ENCODE peak calls at places on chromosomes 2 and 18, in eight cellular contexts. One of them, this sample, is unnamed.

GRCh38 chr2:238094438-238095022 is 5.6 kb upstream of the ESPNL start:
- DNase-seq in lower lobe of right lung: no peak
- DNase-seq in stimulated activated CD4-positive, alpha-beta T cell treated with anti-CD3 and anti-CD28 coated beads, TNF-alpha, amount 100 ng/mL, for 4 hours: no peak
- DNase-seq in H1: no peak
- DNase-seq in GM04503: no peak
- DNase-seq in effector CD4-positive, alpha-beta T cell: no peak
- DNase-seq in activated CD4-positive, alpha-beta T cell treated with anti-CD3 and anti-CD28 coated beads for 4 hours: no peak
- DNase-seq in NB4: no peak
- DNase-seq in this sample: no peak

GRCh38 chr18:9053814-9054213 is 48.7 kb upstream of the NDUFV2 start:
- DNase-seq in stimulated activated CD4-positive, alpha-beta T cell treated with anti-CD3 and anti-CD28 coated beads, TNF-alpha, amount 100 ng/mL, for 4 hours: no peak
- DNase-seq in NB4: no peak
- DNase-seq in GM04503: no peak
- DNase-seq in activated CD4-positive, alpha-beta T cell treated with anti-CD3 and anti-CD28 coated beads for 4 hours: no peak
- DNase-seq in effector CD4-positive, alpha-beta T cell: no peak
- DNase-seq in H1: no peak
- DNase-seq in lower lobe of right lung: no peak
- DNase-seq in this sample: no peak

GRCh38 chr2:149766339-149766738 is 178.8 kb upstream of the MMADHC start:
- DNase-seq in effector CD4-positive, alpha-beta T cell: no peak
- DNase-seq in NB4: no peak
- DNase-seq in GM04503: no peak
- DNase-seq in stimulated activated CD4-positive, alpha-beta T cell treated with anti-CD3 and anti-CD28 coated beads, TNF-alpha, amount 100 ng/mL, for 4 hours: no peak
- DNase-seq in H1: no peak
- DNase-seq in lower lobe of right lung: no peak
- DNase-seq in activated CD4-positive, alpha-beta T cell treated with anti-CD3 and anti-CD28 coated beads for 4 hours: no peak
- DNase-seq in this sample: no peak

GRCh38 chr2:63124850-63125249 is 74.2 kb downstream of the OTX1 start:
- DNase-seq in NB4: no peak
- DNase-seq in activated CD4-positive, alpha-beta T cell treated with anti-CD3 and anti-CD28 coated beads for 4 hours: no peak
- DNase-seq in lower lobe of right lung: no peak
- DNase-seq in GM04503: no peak
- DNase-seq in stimulated activated CD4-positive, alpha-beta T cell treated with anti-CD3 and anti-CD28 coated beads, TNF-alpha, amount 100 ng/mL, for 4 hours: no peak
- DNase-seq in effector CD4-positive, alpha-beta T cell: no peak
- DNase-seq in H1: no peak
- DNase-seq in this sample: no peak

GRCh38 chr2:227607969-227608368 is 6.7 kb downstream of the SCYGR3 start:
- DNase-seq in H1: no peak
- DNase-seq in activated CD4-positive, alpha-beta T cell treated with anti-CD3 and anti-CD28 coated beads for 4 hours: no peak
- DNase-seq in NB4: no peak
- DNase-seq in stimulated activated CD4-positive, alpha-beta T cell treated with anti-CD3 and anti-CD28 coated beads, TNF-alpha, amount 100 ng/mL, for 4 hours: no peak
- DNase-seq in GM04503: no peak
- DNase-seq in lower lobe of right lung: no peak
- DNase-seq in effector CD4-positive, alpha-beta T cell: no peak
- DNase-seq in this sample: no peak

GRCh38 chr2:145066795-145067194 is 546.9 kb upstream of the ZEB2 start:
- DNase-seq in effector CD4-positive, alpha-beta T cell: no peak
- DNase-seq in lower lobe of right lung: no peak
- DNase-seq in activated CD4-positive, alpha-beta T cell treated with anti-CD3 and anti-CD28 coated beads for 4 hours: no peak
- DNase-seq in stimulated activated CD4-positive, alpha-beta T cell treated with anti-CD3 and anti-CD28 coated beads, TNF-alpha, amount 100 ng/mL, for 4 hours: no peak
- DNase-seq in H1: no peak
- DNase-seq in GM04503: no peak
- DNase-seq in NB4: no peak
- DNase-seq in this sample: peak; percentile 0

GRCh38 chr18:25457636-25458035 is 105.7 kb upstream of the ZNF521 start:
- DNase-seq in activated CD4-positive, alpha-beta T cell treated with anti-CD3 and anti-CD28 coated beads for 4 hours: no peak
- DNase-seq in H1: no peak
- DNase-seq in GM04503: no peak
- DNase-seq in effector CD4-positive, alpha-beta T cell: no peak
- DNase-seq in NB4: no peak
- DNase-seq in lower lobe of right lung: no peak
- DNase-seq in stimulated activated CD4-positive, alpha-beta T cell treated with anti-CD3 and anti-CD28 coated beads, TNF-alpha, amount 100 ng/mL, for 4 hours: no peak
- DNase-seq in this sample: no peak

GRCh38 chr2:232892843-232893242 is 22.8 kb downstream of the SNORC start:
- DNase-seq in effector CD4-positive, alpha-beta T cell: no peak
- DNase-seq in lower lobe of right lung: peak; percentile 30
- DNase-seq in H1: no peak
- DNase-seq in stimulated activated CD4-positive, alpha-beta T cell treated with anti-CD3 and anti-CD28 coated beads, TNF-alpha, amount 100 ng/mL, for 4 hours: no peak
- DNase-seq in GM04503: no peak
- DNase-seq in activated CD4-positive, alpha-beta T cell treated with anti-CD3 and anti-CD28 coated beads for 4 hours: no peak
- DNase-seq in NB4: no peak
- DNase-seq in this sample: no peak

GRCh38 chr18:63881851-63882250 is 5.7 kb upstream of the SERPINB2 start:
- DNase-seq in lower lobe of right lung: no peak
- DNase-seq in activated CD4-positive, alpha-beta T cell treated with anti-CD3 and anti-CD28 coated beads for 4 hours: no peak
- DNase-seq in effector CD4-positive, alpha-beta T cell: no peak
- DNase-seq in NB4: no peak
- DNase-seq in stimulated activated CD4-positive, alpha-beta T cell treated with anti-CD3 and anti-CD28 coated beads, TNF-alpha, amount 100 ng/mL, for 4 hours: no peak
- DNase-seq in GM04503: no peak
- DNase-seq in H1: no peak
- DNase-seq in this sample: no peak

GRCh38 chr2:185433824-185434223 is 304.8 kb upstream of the FSIP2 start:
- DNase-seq in effector CD4-positive, alpha-beta T cell: no peak
- DNase-seq in NB4: no peak
- DNase-seq in H1: no peak
- DNase-seq in stimulated activated CD4-positive, alpha-beta T cell treated with anti-CD3 and anti-CD28 coated beads, TNF-alpha, amount 100 ng/mL, for 4 hours: no peak
- DNase-seq in GM04503: no peak
- DNase-seq in lower lobe of right lung: no peak
- DNase-seq in activated CD4-positive, alpha-beta T cell treated with anti-CD3 and anti-CD28 coated beads for 4 hours: no peak
- DNase-seq in this sample: no peak

GRCh38 chr2:241857572-241858121 is 1.0 kb downstream of the PDCD1 start:
- DNase-seq in NB4: no peak
- DNase-seq in lower lobe of right lung: peak; percentile 41
- DNase-seq in stimulated activated CD4-positive, alpha-beta T cell treated with anti-CD3 and anti-CD28 coated beads, TNF-alpha, amount 100 ng/mL, for 4 hours: no peak
- DNase-seq in effector CD4-positive, alpha-beta T cell: no peak
- DNase-seq in activated CD4-positive, alpha-beta T cell treated with anti-CD3 and anti-CD28 coated beads for 4 hours: no peak
- DNase-seq in H1: no peak
- DNase-seq in GM04503: no peak
- DNase-seq in this sample: no peak

GRCh38 chr18:80192653-80193385 is 54.5 kb downstream of the PARD6G start:
- DNase-seq in stimulated activated CD4-positive, alpha-beta T cell treated with anti-CD3 and anti-CD28 coated beads, TNF-alpha, amount 100 ng/mL, for 4 hours: no peak
- DNase-seq in H1: peak; percentile 36
- DNase-seq in activated CD4-positive, alpha-beta T cell treated with anti-CD3 and anti-CD28 coated beads for 4 hours: no peak
- DNase-seq in lower lobe of right lung: no peak
- DNase-seq in GM04503: no peak
- DNase-seq in effector CD4-positive, alpha-beta T cell: no peak
- DNase-seq in NB4: no peak
- DNase-seq in this sample: no peak

GRCh38 chr2:37786153-37786809 is 114.8 kb upstream of the CDC42EP3 start:
- DNase-seq in lower lobe of right lung: no peak
- DNase-seq in GM04503: no peak
- DNase-seq in activated CD4-positive, alpha-beta T cell treated with anti-CD3 and anti-CD28 coated beads for 4 hours: no peak
- DNase-seq in H1: no peak
- DNase-seq in stimulated activated CD4-positive, alpha-beta T cell treated with anti-CD3 and anti-CD28 coated beads, TNF-alpha, amount 100 ng/mL, for 4 hours: no peak
- DNase-seq in NB4: no peak
- DNase-seq in effector CD4-positive, alpha-beta T cell: no peak
- DNase-seq in this sample: no peak

GRCh38 chr2:17442334-17442733 is 75.9 kb downstream of the RAD51AP2 start:
- DNase-seq in effector CD4-positive, alpha-beta T cell: no peak
- DNase-seq in stimulated activated CD4-positive, alpha-beta T cell treated with anti-CD3 and anti-CD28 coated beads, TNF-alpha, amount 100 ng/mL, for 4 hours: no peak
- DNase-seq in lower lobe of right lung: no peak
- DNase-seq in NB4: no peak
- DNase-seq in H1: no peak
- DNase-seq in GM04503: no peak
- DNase-seq in activated CD4-positive, alpha-beta T cell treated with anti-CD3 and anti-CD28 coated beads for 4 hours: no peak
- DNase-seq in this sample: no peak

GRCh38 chr2:10045561-10046355 is 2.4 kb downstream of the KLF11 start:
- DNase-seq in stimulated activated CD4-positive, alpha-beta T cell treated with anti-CD3 and anti-CD28 coated beads, TNF-alpha, amount 100 ng/mL, for 4 hours: no peak
- DNase-seq in lower lobe of right lung: peak; percentile 52
- DNase-seq in activated CD4-positive, alpha-beta T cell treated with anti-CD3 and anti-CD28 coated beads for 4 hours: no peak
- DNase-seq in GM04503: no peak
- DNase-seq in NB4: no peak
- DNase-seq in H1: no peak
- DNase-seq in effector CD4-positive, alpha-beta T cell: no peak
- DNase-seq in this sample: no peak

GRCh38 chr2:133200684-133201421 is 367.4 kb downstream of the NCKAP5 start:
- DNase-seq in lower lobe of right lung: no peak
- DNase-seq in GM04503: peak; percentile 80
- DNase-seq in activated CD4-positive, alpha-beta T cell treated with anti-CD3 and anti-CD28 coated beads for 4 hours: no peak
- DNase-seq in stimulated activated CD4-positive, alpha-beta T cell treated with anti-CD3 and anti-CD28 coated beads, TNF-alpha, amount 100 ng/mL, for 4 hours: no peak
- DNase-seq in NB4: no peak
- DNase-seq in H1: no peak
- DNase-seq in effector CD4-positive, alpha-beta T cell: no peak
- DNase-seq in this sample: no peak

GRCh38 chr2:120802161-120802560 is 66.5 kb downstream of the GLI2 start:
- DNase-seq in H1: no peak
- DNase-seq in stimulated activated CD4-positive, alpha-beta T cell treated with anti-CD3 and anti-CD28 coated beads, TNF-alpha, amount 100 ng/mL, for 4 hours: no peak
- DNase-seq in activated CD4-positive, alpha-beta T cell treated with anti-CD3 and anti-CD28 coated beads for 4 hours: no peak
- DNase-seq in GM04503: no peak
- DNase-seq in NB4: no peak
- DNase-seq in effector CD4-positive, alpha-beta T cell: no peak
- DNase-seq in lower lobe of right lung: no peak
- DNase-seq in this sample: no peak

GRCh38 chr2:137693521-137693920 is 270.8 kb upstream of the HNMT start:
- DNase-seq in GM04503: no peak
- DNase-seq in H1: no peak
- DNase-seq in effector CD4-positive, alpha-beta T cell: no peak
- DNase-seq in stimulated activated CD4-positive, alpha-beta T cell treated with anti-CD3 and anti-CD28 coated beads, TNF-alpha, amount 100 ng/mL, for 4 hours: no peak
- DNase-seq in NB4: peak; percentile 22
- DNase-seq in activated CD4-positive, alpha-beta T cell treated with anti-CD3 and anti-CD28 coated beads for 4 hours: no peak
- DNase-seq in lower lobe of right lung: no peak
- DNase-seq in this sample: no peak

GRCh38 chr2:45928946-45929345 is 277.5 kb downstream of the PRKCE start:
- DNase-seq in GM04503: no peak
- DNase-seq in activated CD4-positive, alpha-beta T cell treated with anti-CD3 and anti-CD28 coated beads for 4 hours: no peak
- DNase-seq in stimulated activated CD4-positive, alpha-beta T cell treated with anti-CD3 and anti-CD28 coated beads, TNF-alpha, amount 100 ng/mL, for 4 hours: no peak
- DNase-seq in effector CD4-positive, alpha-beta T cell: no peak
- DNase-seq in H1: no peak
- DNase-seq in NB4: no peak
- DNase-seq in lower lobe of right lung: no peak
- DNase-seq in this sample: no peak

GRCh38 chr2:98461650-98462049 is 17.0 kb downstream of the INPP4A start:
- DNase-seq in effector CD4-positive, alpha-beta T cell: no peak
- DNase-seq in activated CD4-positive, alpha-beta T cell treated with anti-CD3 and anti-CD28 coated beads for 4 hours: no peak
- DNase-seq in lower lobe of right lung: no peak
- DNase-seq in stimulated activated CD4-positive, alpha-beta T cell treated with anti-CD3 and anti-CD28 coated beads, TNF-alpha, amount 100 ng/mL, for 4 hours: no peak
- DNase-seq in H1: no peak
- DNase-seq in GM04503: no peak
- DNase-seq in NB4: no peak
- DNase-seq in this sample: no peak

GRCh38 chr2:47060652-47061170 is 94.4 kb downstream of the STPG4 start:
- DNase-seq in activated CD4-positive, alpha-beta T cell treated with anti-CD3 and anti-CD28 coated beads for 4 hours: no peak
- DNase-seq in H1: no peak
- DNase-seq in effector CD4-positive, alpha-beta T cell: no peak
- DNase-seq in GM04503: no peak
- DNase-seq in lower lobe of right lung: no peak
- DNase-seq in stimulated activated CD4-positive, alpha-beta T cell treated with anti-CD3 and anti-CD28 coated beads, TNF-alpha, amount 100 ng/mL, for 4 hours: no peak
- DNase-seq in NB4: no peak
- DNase-seq in this sample: no peak

GRCh38 chr18:30811580-30811979 is 231.0 kb downstream of the DSC3 start:
- DNase-seq in NB4: no peak
- DNase-seq in activated CD4-positive, alpha-beta T cell treated with anti-CD3 and anti-CD28 coated beads for 4 hours: no peak
- DNase-seq in stimulated activated CD4-positive, alpha-beta T cell treated with anti-CD3 and anti-CD28 coated beads, TNF-alpha, amount 100 ng/mL, for 4 hours: no peak
- DNase-seq in H1: no peak
- DNase-seq in lower lobe of right lung: no peak
- DNase-seq in GM04503: no peak
- DNase-seq in effector CD4-positive, alpha-beta T cell: no peak
- DNase-seq in this sample: no peak

GRCh38 chr2:54076577-54076976 is 38.8 kb upstream of the ACYP2 start:
- DNase-seq in lower lobe of right lung: no peak
- DNase-seq in activated CD4-positive, alpha-beta T cell treated with anti-CD3 and anti-CD28 coated beads for 4 hours: no peak
- DNase-seq in effector CD4-positive, alpha-beta T cell: no peak
- DNase-seq in NB4: no peak
- DNase-seq in stimulated activated CD4-positive, alpha-beta T cell treated with anti-CD3 and anti-CD28 coated beads, TNF-alpha, amount 100 ng/mL, for 4 hours: no peak
- DNase-seq in GM04503: no peak
- DNase-seq in H1: no peak
- DNase-seq in this sample: no peak

GRCh38 chr2:61193670-61194561 is 31.9 kb downstream of the C2orf74 start:
- DNase-seq in H1: no peak
- DNase-seq in NB4: peak; percentile 26
- DNase-seq in stimulated activated CD4-positive, alpha-beta T cell treated with anti-CD3 and anti-CD28 coated beads, TNF-alpha, amount 100 ng/mL, for 4 hours: no peak
- DNase-seq in GM04503: no peak
- DNase-seq in activated CD4-positive, alpha-beta T cell treated with anti-CD3 and anti-CD28 coated beads for 4 hours: no peak
- DNase-seq in effector CD4-positive, alpha-beta T cell: no peak
- DNase-seq in lower lobe of right lung: no peak
- DNase-seq in this sample: no peak

GRCh38 chr2:190882831-190883582 is 2.4 kb downstream of the GLS start:
- DNase-seq in H1: no peak
- DNase-seq in activated CD4-positive, alpha-beta T cell treated with anti-CD3 and anti-CD28 coated beads for 4 hours: no peak
- DNase-seq in effector CD4-positive, alpha-beta T cell: no peak
- DNase-seq in lower lobe of right lung: no peak
- DNase-seq in GM04503: no peak
- DNase-seq in stimulated activated CD4-positive, alpha-beta T cell treated with anti-CD3 and anti-CD28 coated beads, TNF-alpha, amount 100 ng/mL, for 4 hours: no peak
- DNase-seq in NB4: peak; percentile 69
- DNase-seq in this sample: no peak

GRCh38 chr2:2768476-2768875 is 437.4 kb upstream of the MYT1L start:
- DNase-seq in lower lobe of right lung: no peak
- DNase-seq in effector CD4-positive, alpha-beta T cell: no peak
- DNase-seq in H1: no peak
- DNase-seq in stimulated activated CD4-positive, alpha-beta T cell treated with anti-CD3 and anti-CD28 coated beads, TNF-alpha, amount 100 ng/mL, for 4 hours: no peak
- DNase-seq in GM04503: no peak
- DNase-seq in NB4: no peak
- DNase-seq in activated CD4-positive, alpha-beta T cell treated with anti-CD3 and anti-CD28 coated beads for 4 hours: no peak
- DNase-seq in this sample: no peak

GRCh38 chr2:106582431-106583143 is 95.4 kb downstream of the CD8B2 start:
- DNase-seq in GM04503: peak; percentile 26
- DNase-seq in H1: peak; percentile 83
- DNase-seq in activated CD4-positive, alpha-beta T cell treated with anti-CD3 and anti-CD28 coated beads for 4 hours: peak; percentile 57
- DNase-seq in NB4: peak; percentile 69
- DNase-seq in effector CD4-positive, alpha-beta T cell: peak; percentile 37
- DNase-seq in lower lobe of right lung: peak; percentile 65
- DNase-seq in stimulated activated CD4-positive, alpha-beta T cell treated with anti-CD3 and anti-CD28 coated beads, TNF-alpha, amount 100 ng/mL, for 4 hours: peak; percentile 13
- DNase-seq in this sample: peak; percentile 74

GRCh38 chr2:223674998-223675609 is 72.9 kb upstream of the SCG2 start:
- DNase-seq in effector CD4-positive, alpha-beta T cell: no peak
- DNase-seq in GM04503: no peak
- DNase-seq in H1: no peak
- DNase-seq in lower lobe of right lung: no peak
- DNase-seq in stimulated activated CD4-positive, alpha-beta T cell treated with anti-CD3 and anti-CD28 coated beads, TNF-alpha, amount 100 ng/mL, for 4 hours: no peak
- DNase-seq in NB4: peak; percentile 30
- DNase-seq in activated CD4-positive, alpha-beta T cell treated with anti-CD3 and anti-CD28 coated beads for 4 hours: no peak
- DNase-seq in this sample: no peak

This sample was measured in neuronal stem cell.